ENCODE peak calls at places on chromosomes 5 and 9, in ten cellular contexts. W is MCF 10A; P is KBM-7; G is IMR-90; C is B cell; F is activated CD4-positive, alpha-beta T cell treated with anti-CD3 and anti-CD28 coated beads, Interleukin-2, amount 50 U/mL, for 1 hour; R is COLO829; U is fibroblast of the conjunctiva; T is left ventricle myocardium inferior; Q is stimulated activated CD4-positive, alpha-beta T cell treated with anti-CD3 and anti-CD28 coated beads, Interleukin-1b, Interleukin-23, amount 100 ng/mL, for 48 hours. H is an unnamed sample.

GRCh38 chr9:108903437-108904103 is 30.4 kb downstream of the ELP1 start:
- DNase-seq in W (peak), P (no peak), G (peak), C (no peak), F (no peak), R (no peak), U (no peak), T (no peak), Q (no peak), H (no peak)

GRCh38 chr5:176559683-176560082 is 10.5 kb downstream of the CDHR2 start:
- DNase-seq in W (peak), P (no peak), G (no peak), C (no peak), F (peak), R (no peak), U (no peak), T (no peak), Q (no peak), H (no peak)

GRCh38 chr9:111179577-111179976 is 141.3 kb upstream of the LPAR1 start:
- DNase-seq in W (no peak), P (peak), G (no peak), C (no peak), F (no peak), R (no peak), U (no peak), T (peak), Q (no peak), H (no peak)

GRCh38 chr9:883011-883410 is 41.5 kb downstream of the DMRT1 start:
- DNase-seq in W (no peak), P (no peak), G (no peak), C (no peak), F (no peak), R (no peak), U (no peak), T (no peak), Q (no peak), H (no peak)

GRCh38 chr9:127498298-127498697 is 47.0 kb downstream of the LRSAM1 start:
- DNase-seq in W (no peak), P (no peak), G (no peak), C (no peak), F (no peak), R (no peak), U (no peak), T (no peak), Q (no peak), H (no peak)

GRCh38 chr5:85670417-85670816 is 947.3 kb upstream of the COX7C start:
- DNase-seq in W (no peak), P (no peak), G (no peak), C (no peak), F (no peak), R (no peak), U (no peak), T (no peak), Q (no peak), H (no peak)

GRCh38 chr9:14245901-14246525 is 67.9 kb downstream of the NFIB start:
- DNase-seq in W (no peak), P (no peak), G (peak), C (no peak), F (no peak), R (no peak), U (no peak), T (no peak), Q (no peak), H (peak)

GRCh38 chr9:12785941-12786340 is 11.1 kb downstream of the LURAP1L start:
- DNase-seq in W (no peak), P (no peak), G (no peak), C (no peak), F (no peak), R (no peak), U (no peak), T (no peak), Q (no peak), H (no peak)

GRCh38 chr9:134433101-134433500 is 106.8 kb downstream of the RXRA start:
- DNase-seq in W (peak), P (no peak), G (peak), C (no peak), F (no peak), R (no peak), U (no peak), T (no peak), Q (no peak), H (no peak)

GRCh38 chr5:65394078-65394477 is 87.6 kb downstream of the ADAMTS6 start:
- DNase-seq in W (peak), P (no peak), G (peak), C (no peak), F (no peak), R (no peak), U (peak), T (peak), Q (no peak), H (peak)